ENCODE peak calls at places on chromosomes 13 and 19, in four cellular contexts. Y is heart right ventricle, N is Panc1, T is substantia nigra. D is an unnamed sample.

GRCh38 chr19:52188822-52189744 is 769 bp upstream of the PPP2R1A start:
- DNase-seq in Y (peak), N (no peak), T (peak), D (no peak)

GRCh38 chr19:16330368-16330801 is 5.8 kb downstream of the KLF2 start:
- DNase-seq in Y (peak), N (peak), T (no peak), D (peak)

GRCh38 chr13:40986328-40986856 is 32.7 kb downstream of the ELF1 start:
- DNase-seq in Y (no peak), N (no peak), T (no peak), D (no peak)

GRCh38 chr13:94196426-94196825 is 283.1 kb downstream of the DCT start:
- DNase-seq in Y (no peak), N (no peak), T (no peak), D (no peak)

GRCh38 chr13:19185086-19185864 is 3.7 kb upstream of the TUBA3C start:
- DNase-seq in Y (no peak), N (no peak), T (no peak), D (no peak)

GRCh38 chr13:50457430-50458393 is 385.8 kb downstream of the DLEU7 start:
- DNase-seq in Y (no peak), N (no peak), T (no peak), D (no peak)

GRCh38 chr13:27631156-27631555 is 9.5 kb downstream of the POLR1D start:
- DNase-seq in Y (no peak), N (no peak), T (no peak), D (no peak)

GRCh38 chr13:79710376-79710775 is 229.4 kb downstream of the NDFIP2 start:
- DNase-seq in Y (no peak), N (no peak), T (no peak), D (no peak)

GRCh38 chr19:38376576-38376975 is 2.2 kb downstream of the PSMD8 start:
- DNase-seq in Y (no peak), N (no peak), T (no peak), D (no peak)

GRCh38 chr13:51590966-51591627 is 6.8 kb downstream of the WDFY2 start:
- DNase-seq in Y (no peak), N (peak), T (no peak), D (peak)

GRCh38 chr13:52617070-52618060 is 24.9 kb upstream of the HNRNPA1L2 start:
- DNase-seq in Y (peak), N (peak), T (peak), D (peak)

GRCh38 chr19:4012975-4013634 is 5.6 kb downstream of the PIAS4 start:
- DNase-seq in Y (no peak), N (no peak), T (no peak), D (no peak)

GRCh38 chr19:43622070-43622469 is 2.6 kb upstream of the ZNF428 start:
- DNase-seq in Y (no peak), N (no peak), T (no peak), D (no peak)

GRCh38 chr19:39193785-39194184 is 3.0 kb upstream of the NCCRP1 start:
- DNase-seq in Y (no peak), N (no peak), T (no peak), D (no peak)

GRCh38 chr13:100646030-100646673 is 28.4 kb downstream of the TMTC4 start:
- DNase-seq in Y (no peak), N (no peak), T (no peak), D (no peak)

GRCh38 chr19:28606269-28607032 is 606.5 kb downstream of the UQCRFS1 start:
- DNase-seq in Y (no peak), N (no peak), T (no peak), D (no peak)

GRCh38 chr19:46408611-46409039 is 4.7 kb downstream of the CCDC8 start:
- DNase-seq in Y (peak), N (no peak), T (no peak), D (no peak)

GRCh38 chr19:33434886-33435705 is 61.6 kb downstream of the CEBPG start:
- DNase-seq in Y (no peak), N (no peak), T (no peak), D (no peak)

GRCh38 chr13:42047561-42048322 is 706 bp upstream of the DGKH start:
- DNase-seq in Y (peak), N (no peak), T (peak), D (no peak)

GRCh38 chr19:4533835-4534424 is 1.1 kb downstream of the PLIN5 start:
- DNase-seq in Y (no peak), N (no peak), T (no peak), D (no peak)

GRCh38 chr13:74372511-74372910 is 238.3 kb upstream of the KLF12 start:
- DNase-seq in Y (no peak), N (no peak), T (no peak), D (no peak)

GRCh38 chr13:62598708-62599107 is 1183.1 kb upstream of the PCDH20 start:
- DNase-seq in Y (no peak), N (no peak), T (no peak), D (no peak)

GRCh38 chr19:45591004-45591637 is 6.5 kb upstream of the OPA3 start:
- DNase-seq in Y (no peak), N (no peak), T (no peak), D (no peak)

DNA sequence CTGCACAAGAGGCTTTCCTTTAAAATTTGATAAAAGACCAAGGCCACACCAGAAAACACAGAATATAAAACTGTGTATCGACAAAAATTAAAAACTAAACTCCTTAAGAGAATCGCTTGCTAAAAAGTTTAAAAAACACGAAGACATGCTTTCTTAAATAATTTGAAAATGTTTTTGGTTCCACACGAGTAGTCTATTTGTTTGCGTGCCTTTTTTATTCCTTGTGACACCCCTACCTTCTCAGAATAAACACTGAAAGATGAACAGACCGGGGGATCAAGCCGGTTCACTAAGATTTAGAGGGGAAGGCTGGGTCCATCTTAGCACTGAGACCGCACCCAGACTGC is 256.4 kb upstream of the STARD13 start:
- DNase-seq in Y (no peak), N (no peak), T (no peak), D (no peak)
- H3K27ac ChIP-seq in Y (peak), N (peak), T (peak), D (peak)

GRCh38 chr19:460877-461609 is at the start of gene SHC2:
- DNase-seq in Y (peak), N (no peak), T (no peak), D (no peak)
- H3K27ac ChIP-seq in Y (peak), N (peak), T (peak), D (no peak)

GRCh38 chr13:113448545-113448884 is 4.8 kb downstream of the ADPRHL1 start:
- DNase-seq in Y (peak), N (no peak), T (no peak), D (no peak)

GRCh38 chr13:113447596-113447995 is 5.7 kb downstream of the ADPRHL1 start:
- DNase-seq in Y (no peak), N (no peak), T (no peak), D (no peak)

GRCh38 chr13:113446488-113446854 is 6.8 kb downstream of the ADPRHL1 start:
- DNase-seq in Y (no peak), N (no peak), T (no peak), D (no peak)

GRCh38 chr13:113449693-113450347 is 3.5 kb downstream of the ADPRHL1 start:
- DNase-seq in Y (no peak), N (no peak), T (no peak), D (no peak)

GRCh38 chr13:113448885-113449692 is 4.2 kb downstream of the ADPRHL1 start:
- DNase-seq in Y (no peak), N (peak), T (no peak), D (peak)
- H3K27ac ChIP-seq in Y (peak), N (peak), T (no peak), D (peak)

GRCh38 chr13:76216729-76217128 is 580.6 kb downstream of the LMO7 start:
- DNase-seq in Y (no peak), N (no peak), T (no peak), D (no peak)

GRCh38 chr13:76213423-76213904 is 577.3 kb downstream of the LMO7 start:
- DNase-seq in Y (no peak), N (no peak), T (no peak), D (no peak)

GRCh38 chr13:76210262-76210661 is 574.1 kb downstream of the LMO7 start:
- DNase-seq in Y (peak), N (no peak), T (no peak), D (no peak)

GRCh38 chr13:76214001-76214400 is 577.9 kb downstream of the LMO7 start:
- DNase-seq in Y (no peak), N (no peak), T (no peak), D (no peak)
- H3K27ac ChIP-seq in Y (no peak), N (no peak), T (no peak), D (no peak)

DNA sequence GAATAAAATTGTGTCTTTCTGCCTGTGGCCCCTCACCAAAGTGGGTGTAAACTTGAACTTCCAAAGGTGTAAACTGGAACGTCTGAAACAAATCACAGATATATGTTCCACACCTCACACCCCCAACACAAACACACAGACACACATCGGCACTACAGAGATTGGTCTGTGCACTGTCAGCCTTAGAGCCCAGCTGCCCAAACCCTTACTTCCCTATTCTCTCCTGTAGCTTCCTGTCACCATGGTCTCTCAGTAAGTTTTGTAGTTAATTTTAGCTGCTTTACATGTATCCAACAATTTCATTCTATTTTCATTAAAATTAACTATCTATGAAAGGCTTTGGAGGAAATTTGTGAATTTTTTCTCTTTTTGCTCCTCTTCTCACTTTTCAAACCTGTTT is 5.4 kb downstream of the TM9SF2 start:
- DNase-seq in Y (no peak), N (no peak), T (no peak), D (no peak)
- H3K27ac ChIP-seq in Y (no peak), N (no peak), T (no peak), D (no peak)

GRCh38 chr19:18027151-18027550 is 19.2 kb downstream of the ARRDC2 start:
- DNase-seq in Y (no peak), N (no peak), T (no peak), D (no peak)

GRCh38 chr19:18023596-18024212 is 15.7 kb downstream of the ARRDC2 start:
- DNase-seq in Y (peak), N (no peak), T (no peak), D (no peak)

GRCh38 chr19:18020212-18021067 is 12.5 kb downstream of the ARRDC2 start:
- DNase-seq in Y (peak), N (no peak), T (peak), D (no peak)

GRCh38 chr19:18017275-18018083 is 9.5 kb downstream of the ARRDC2 start:
- DNase-seq in Y (no peak), N (no peak), T (no peak), D (no peak)

DNA sequence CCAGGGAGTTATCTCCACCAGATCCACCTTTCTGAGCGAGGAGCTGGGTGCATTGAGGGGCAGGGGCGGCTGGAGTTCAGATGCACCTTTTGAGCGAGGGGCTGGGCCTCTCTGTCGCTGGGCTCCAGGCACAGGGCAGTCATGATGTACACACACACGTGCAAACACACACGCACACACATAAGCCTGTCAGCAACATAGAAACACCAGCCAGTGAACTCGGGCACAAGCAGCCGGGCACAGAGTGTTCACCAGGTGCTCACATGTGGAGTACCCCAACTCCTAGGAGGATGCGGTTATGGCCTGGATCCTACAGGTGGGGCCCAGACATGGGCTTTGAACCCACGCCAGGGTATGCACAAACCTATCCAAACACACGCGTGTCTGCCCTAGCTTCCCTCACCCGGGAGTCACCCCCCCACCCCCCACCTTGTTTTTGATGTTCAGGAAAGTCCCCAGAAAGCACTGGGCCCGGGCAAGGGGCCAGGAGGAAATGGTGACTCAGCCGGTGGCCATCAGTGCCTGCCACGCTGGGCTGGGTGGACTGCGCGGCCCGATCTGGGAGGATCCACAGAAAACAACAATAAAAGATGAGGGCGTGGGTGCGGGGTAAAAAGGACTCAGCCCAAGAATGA is 13.3 kb downstream of the ARRDC2 start:
- DNase-seq in Y (peak), N (no peak), T (peak), D (no peak)
- H3K27ac ChIP-seq in Y (peak), N (peak), T (peak), D (no peak)

GRCh38 chr13:107458269-107458668 is 757.1 kb downstream of the LIG4 start:
- DNase-seq in Y (no peak), N (no peak), T (no peak), D (no peak)

GRCh38 chr13:107459430-107459829 is 755.9 kb downstream of the LIG4 start:
- DNase-seq in Y (no peak), N (no peak), T (no peak), D (no peak)

GRCh38 chr13:107457686-107458085 is 757.6 kb downstream of the LIG4 start:
- DNase-seq in Y (no peak), N (no peak), T (no peak), D (no peak)

GRCh38 chr13:107462501-107462900 is 752.8 kb downstream of the LIG4 start:
- DNase-seq in Y (no peak), N (no peak), T (no peak), D (no peak)

DNA sequence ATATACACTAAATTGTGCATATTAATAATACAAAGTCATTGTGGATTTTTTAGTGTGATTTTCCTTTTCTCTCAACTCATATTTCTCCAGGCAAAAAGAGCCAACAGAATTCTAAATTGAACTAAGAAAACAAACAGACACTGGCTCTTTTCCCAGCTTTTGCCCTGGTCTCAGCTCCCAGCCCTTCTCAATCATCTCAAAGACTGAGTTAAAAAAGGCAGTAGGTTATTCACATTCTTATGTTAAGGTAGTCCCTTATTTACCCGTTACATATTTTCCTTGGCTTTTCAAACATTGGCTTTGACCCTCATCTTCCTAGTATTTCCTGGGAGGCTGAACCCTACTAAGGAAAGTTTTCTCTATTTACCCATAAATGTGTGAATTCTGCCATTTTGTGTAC is 753.6 kb downstream of the LIG4 start:
- DNase-seq in Y (no peak), N (no peak), T (no peak), D (no peak)
- H3K27ac ChIP-seq in Y (no peak), N (no peak), T (no peak), D (no peak)

GRCh38 chr19:13100871-13101589 is 1.6 kb downstream of the LYL1 start:
- DNase-seq in Y (no peak), N (no peak), T (no peak), D (no peak)

GRCh38 chr19:13101590-13102415 is 855 bp downstream of the LYL1 start:
- DNase-seq in Y (no peak), N (no peak), T (no peak), D (no peak)

GRCh38 chr19:13098291-13099072 is 4.2 kb downstream of the LYL1 start:
- DNase-seq in Y (peak), N (no peak), T (no peak), D (no peak)

GRCh38 chr19:13099073-13099999 is 3.3 kb downstream of the LYL1 start:
- DNase-seq in Y (peak), N (no peak), T (no peak), D (no peak)

GRCh38 chr19:13100031-13100588 is 2.5 kb downstream of the LYL1 start:
- DNase-seq in Y (no peak), N (no peak), T (no peak), D (no peak)
- H3K27ac ChIP-seq in Y (peak), N (no peak), T (peak), D (no peak)

D was measured in epithelial cell of prostate.